ENCODE peak calls at places on chromosomes 12 and 14, in five cellular contexts. I, R, L, H and M are unnamed samples. For H3K36me3, the result is how much of the 10 kb centered on the place peaks cover.

GRCh38 chr12:112450725-112451124 is 32.0 kb downstream of the PTPN11 start:
- DNase-seq in R (no peak), L (no peak), H (no peak), I (no peak), M (no peak)

GRCh38 chr14:54331516-54331915 is 65.3 kb upstream of the CDKN3 start:
- DNase-seq in I (no peak), H (no peak), R (no peak), L (no peak), M (no peak)

GRCh38 chr12:122870867-122871664 is 24.9 kb downstream of the VPS37B start:
- DNase-seq in H (no peak), R (no peak), I (peak), L (no peak), M (peak)

GRCh38 chr12:64625243-64626077 is 15.2 kb downstream of the RASSF3 start:
- DNase-seq in H (no peak), L (peak), R (no peak), I (peak), M (peak)

GRCh38 chr14:20460458-20461229 is 590 bp downstream of the PIP4P1 start:
- DNase-seq in L (peak), R (no peak), I (no peak), H (no peak), M (no peak)

GRCh38 chr12:62738611-62739010 is 196.3 kb downstream of the PPM1H start:
- DNase-seq in L (no peak), H (no peak), I (no peak), R (no peak), M (no peak)

GRCh38 chr12:64178122-64178521 is 44.0 kb downstream of the KICS2 start:
- DNase-seq in R (no peak), H (no peak), L (peak), I (peak), M (peak)

GRCh38 chr12:47549258-47549657 is 156.6 kb downstream of the RPAP3 start:
- DNase-seq in I (no peak), H (no peak), R (no peak), L (no peak), M (no peak)

GRCh38 chr12:1795221-1795784 is 25.1 kb upstream of the LRTM2 start:
- DNase-seq in H (no peak), I (no peak), L (no peak), R (no peak), M (no peak)

GRCh38 chr12:11727133-11727664 is 77.7 kb downstream of the ETV6 start:
- DNase-seq in H (no peak), I (no peak), R (no peak), L (no peak), M (no peak)

GRCh38 chr14:86501611-86502010 is 971.7 kb downstream of the FLRT2 start:
- DNase-seq in I (no peak), H (no peak), L (no peak), R (no peak), M (no peak)

GRCh38 chr12:107327783-107328182 is 234.4 kb upstream of the CRY1 start:
- DNase-seq in R (no peak), H (no peak), L (no peak), I (no peak), M (no peak)

GRCh38 chr14:71665157-71665556 is 267.1 kb upstream of the RGS6 start:
- DNase-seq in H (no peak), I (peak), L (no peak), R (no peak), M (peak)

GRCh38 chr12:103503546-103504480 is 8.0 kb upstream of the C12orf42 start:
- DNase-seq in I (no peak), R (peak), H (no peak), L (peak), M (no peak)

GRCh38 chr14:103746706-103747105 is 31.1 kb downstream of the ZFYVE21 start:
- DNase-seq in H (no peak), I (peak), L (peak), R (no peak), M (no peak)

GRCh38 chr14:73273799-73274198 is 36.5 kb downstream of the PAPLN start:
- DNase-seq in L (no peak), R (no peak), I (no peak), H (no peak), M (no peak)

GRCh38 chr12:91406920-91407341 is 224.3 kb upstream of the DCN start:
- DNase-seq in H (no peak), L (peak), R (no peak), I (no peak), M (peak)

GRCh38 chr14:105862581-105863239 is 336.3 kb downstream of the TMEM121 start:
- DNase-seq in L (no peak), H (no peak), I (no peak), R (no peak), M (no peak)

GRCh38 chr12:131138638-131139362 is 185.1 kb downstream of the ADGRD1 start:
- DNase-seq in L (no peak), I (no peak), R (no peak), H (no peak), M (no peak)
- H3K36me3 ChIP-seq in L (under half), I (under half), R (under half), H (under half), M (under half)

DNA sequence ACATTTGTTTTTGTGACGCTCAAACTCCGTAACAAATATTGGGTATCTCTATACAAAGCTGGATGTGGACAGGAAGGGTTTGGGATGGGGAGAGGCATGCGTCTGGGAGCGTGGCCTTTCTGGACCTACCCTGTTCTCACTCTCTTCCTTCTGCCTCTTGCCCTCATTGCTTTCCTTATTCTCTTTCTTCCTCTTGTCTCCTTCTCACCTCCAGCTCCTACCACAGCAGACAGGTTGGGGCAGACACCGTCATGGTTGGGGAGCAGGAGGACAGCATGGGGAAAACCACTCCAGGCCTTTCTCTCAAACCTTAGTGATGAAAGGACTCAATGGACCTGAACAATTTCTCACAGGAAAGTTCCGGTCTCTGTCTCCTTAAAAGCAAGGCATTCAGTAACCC is 465.3 kb downstream of the RAD51B start:
- DNase-seq in R (no peak), L (no peak), I (no peak), H (no peak), M (no peak)
- H3K4me2 ChIP-seq in R (no peak), L (no peak), I (no peak), H (no peak), M (no peak)

DNA sequence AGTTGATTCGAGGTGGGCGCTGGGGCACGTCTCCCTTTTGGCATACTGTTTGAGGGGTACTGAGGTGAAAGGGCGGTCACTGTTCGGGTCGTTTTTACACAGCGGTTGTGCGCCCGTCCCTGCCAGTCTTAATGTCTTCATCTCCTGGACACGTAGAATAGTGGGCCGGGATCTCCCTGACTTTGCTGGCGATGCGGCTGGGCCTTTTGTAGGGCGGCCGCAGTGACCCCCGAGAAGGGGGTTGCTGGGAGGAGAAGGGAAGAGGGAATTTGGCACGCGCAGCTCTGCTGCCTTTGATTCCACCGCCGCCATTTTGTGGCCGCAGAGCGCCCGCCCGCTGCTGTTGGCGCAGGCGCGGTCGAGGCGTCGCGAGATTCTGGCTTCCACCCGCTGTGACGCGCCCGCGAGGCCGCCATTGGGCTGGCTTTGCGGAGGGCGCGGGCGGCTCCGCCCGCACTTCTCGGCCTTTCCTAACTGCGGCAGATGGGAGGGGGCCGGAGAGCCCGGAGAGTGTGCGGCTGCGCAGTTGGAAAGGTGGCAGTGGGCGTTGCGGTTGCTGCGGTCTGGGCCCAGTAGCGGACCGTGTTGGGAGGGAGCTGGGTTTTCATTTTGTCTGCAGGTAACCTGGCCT is 542 bp downstream of the SRSF5 start:
- DNase-seq in H (peak), R (peak), I (peak), L (peak), M (peak)
- H4K91ac ChIP-seq in H (peak), R (no peak), I (peak), L (peak), M (peak)

DNA sequence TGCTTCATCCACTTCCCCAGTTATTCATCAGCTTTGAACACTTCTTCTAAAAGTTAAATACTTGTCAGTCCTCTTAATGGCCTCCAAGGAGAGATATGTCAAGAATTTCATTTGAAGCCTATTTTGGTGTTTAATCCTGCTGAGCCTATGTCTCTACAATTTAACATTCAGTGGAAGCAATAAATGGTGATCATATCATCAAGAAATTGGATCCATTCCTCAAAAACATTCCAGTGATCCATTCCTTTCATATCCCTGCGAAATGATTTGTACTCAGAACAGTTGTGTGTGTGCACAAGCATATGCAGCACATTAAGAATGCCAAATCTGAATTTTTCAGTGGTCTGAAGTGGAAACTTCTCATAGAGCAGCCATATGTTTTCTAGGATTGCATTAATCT is 373.7 kb upstream of the SYT1 start:
- DNase-seq in R (no peak), I (peak), H (no peak), L (no peak), M (no peak)
- H3K36me3 ChIP-seq in R (under half), I (under half), H (under half), L (under half), M (under half)